ENCODE peak calls at places on chromosomes 5 and 9, in four cellular contexts. Y, Z, R and L are unnamed samples.

GRCh38 chr5:91272858-91273257 is 110.3 kb downstream of the ARRDC3 start:
- DNase-seq in Y (no peak), Z (peak), R (peak), L (no peak)

GRCh38 chr9:74016004-74016403 is 481.1 kb upstream of the RORB start:
- DNase-seq in Y (no peak), Z (no peak), R (no peak), L (no peak)

GRCh38 chr5:81755320-81755719 is 4.4 kb upstream of the SSBP2 start:
- DNase-seq in Y (no peak), Z (peak), R (peak), L (no peak)

GRCh38 chr5:172506921-172507320 is 52.6 kb upstream of the SH3PXD2B start:
- DNase-seq in Y (no peak), Z (no peak), R (no peak), L (no peak)

GRCh38 chr5:138544171-138545134 is 1.4 kb upstream of the ETF1 start:
- DNase-seq in Y (no peak), Z (peak), R (peak), L (peak)

GRCh38 chr9:121861501-121862180 is 210.2 kb downstream of the DAB2IP start:
- DNase-seq in Y (no peak), Z (no peak), R (no peak), L (peak)

GRCh38 chr5:160805376-160805775 is 46.6 kb downstream of the ATP10B start:
- DNase-seq in Y (no peak), Z (no peak), R (no peak), L (no peak)

GRCh38 chr9:70924380-70924779 is 197.0 kb downstream of the TRPM3 start:
- DNase-seq in Y (no peak), Z (peak), R (peak), L (no peak)

GRCh38 chr9:83199240-83199639 is 136.3 kb upstream of the RASEF start:
- DNase-seq in Y (no peak), Z (peak), R (peak), L (no peak)

GRCh38 chr5:17000296-17000939 is 64.3 kb upstream of the MYO10 start:
- DNase-seq in Y (no peak), Z (peak), R (peak), L (no peak)

GRCh38 chr5:107985144-107985543 is 314.4 kb upstream of the EFNA5 start:
- DNase-seq in Y (no peak), Z (no peak), R (no peak), L (no peak)

GRCh38 chr5:39164016-39164415 is 55.3 kb downstream of the FYB1 start:
- DNase-seq in Y (no peak), Z (no peak), R (no peak), L (peak)

GRCh38 chr5:175591293-175591692 is 66.6 kb upstream of the HRH2 start:
- DNase-seq in Y (no peak), Z (no peak), R (no peak), L (no peak)

GRCh38 chr5:170941788-170942187 is 80.0 kb downstream of the RANBP17 start:
- DNase-seq in Y (no peak), Z (no peak), R (no peak), L (no peak)

GRCh38 chr5:109016300-109016699 is 268.6 kb downstream of the FER start:
- DNase-seq in Y (no peak), Z (no peak), R (peak), L (no peak)

DNA sequence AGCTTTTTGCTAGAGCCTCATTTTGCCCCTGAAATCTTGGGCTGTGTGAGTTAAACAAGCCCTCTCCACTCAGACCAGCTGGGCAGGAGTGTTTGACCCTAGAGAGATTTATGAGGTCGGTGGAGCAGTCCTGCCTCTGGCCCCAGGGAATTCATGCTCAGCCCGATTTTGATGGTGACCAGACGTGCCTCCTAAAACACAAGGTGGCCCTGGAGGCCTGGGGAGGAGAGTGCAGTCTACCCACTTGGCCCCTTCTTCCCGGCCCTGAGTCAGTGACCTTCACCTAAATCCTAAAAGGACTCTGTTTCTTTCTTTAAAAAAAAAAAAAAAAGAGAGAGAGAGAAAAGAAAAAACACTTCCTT is 86.6 kb upstream of the SAP30L start:
- DNase-seq in Y (no peak), Z (no peak), R (no peak), L (no peak)
- TF ChIP-seq CTCF in Y (no peak), Z (no peak), R (no peak), L (no peak)

DNA sequence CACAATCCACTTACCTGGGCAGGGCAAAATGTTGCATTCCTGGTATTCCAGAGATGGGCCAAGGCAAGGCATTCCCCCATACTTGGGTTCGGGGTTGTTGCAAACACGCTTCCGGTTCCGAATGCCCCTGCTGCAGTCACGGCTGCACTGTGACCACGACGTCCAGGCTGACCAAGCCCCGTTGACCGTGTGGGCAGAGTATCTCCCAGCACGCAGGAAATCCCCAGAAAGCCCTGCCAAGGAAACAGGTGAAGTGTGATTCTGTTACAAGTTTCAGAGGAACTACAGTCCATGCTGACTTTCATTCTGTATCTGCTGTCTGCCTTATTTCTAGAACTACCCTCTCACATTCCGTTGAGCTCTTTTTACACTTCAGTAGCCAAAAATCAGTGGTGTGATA is 483.0 kb downstream of the SEMA5A start:
- DNase-seq in Y (no peak), Z (no peak), R (no peak), L (no peak)
- TF ChIP-seq CTCF in Y (no peak), Z (no peak), R (no peak), L (no peak)

GRCh38 chr5:77304388-77304787 is 93.9 kb downstream of the PDE8B start:
- DNase-seq in Y (no peak), Z (no peak), R (no peak), L (no peak)

GRCh38 chr5:77308154-77308960 is 97.9 kb downstream of the PDE8B start:
- DNase-seq in Y (no peak), Z (no peak), R (no peak), L (no peak)

GRCh38 chr5:77305222-77305846 is 94.9 kb downstream of the PDE8B start:
- DNase-seq in Y (no peak), Z (no peak), R (no peak), L (no peak)

GRCh38 chr5:77305921-77306320 is 95.4 kb downstream of the PDE8B start:
- DNase-seq in Y (no peak), Z (no peak), R (peak), L (no peak)

GRCh38 chr5:77306531-77306930 is 96.1 kb downstream of the PDE8B start:
- DNase-seq in Y (no peak), Z (no peak), R (no peak), L (no peak)
- TF ChIP-seq CTCF in Y (no peak), Z (no peak), R (no peak), L (no peak)

GRCh38 chr5:111685969-111686368 is 71.0 kb downstream of the NREP start:
- DNase-seq in Y (no peak), Z (no peak), R (no peak), L (no peak)
- TF ChIP-seq CTCF in Y (no peak), Z (no peak), R (no peak), L (peak)